ENCODE peak calls at places on chromosomes 7 and 10, in seven cellular contexts. One of them, this sample, is unnamed.

GRCh38 chr7:128794020-128794419 is 2.3 kb downstream of the CCDC136 start:
- DNase-seq in EL: no peak
- DNase-seq in coronary artery: no peak
- DNase-seq in fibroblast of pulmonary artery: no peak
- DNase-seq in head of caudate nucleus: no peak
- DNase-seq in C1 segment of cervical spinal cord: no peak
- DNase-seq in astrocyte of the spinal cord: no peak
- DNase-seq in this sample: no peak

GRCh38 chr7:69182596-69183467 is 415.4 kb upstream of the AUTS2 start:
- DNase-seq in EL: no peak
- DNase-seq in coronary artery: no peak
- DNase-seq in fibroblast of pulmonary artery: no peak
- DNase-seq in head of caudate nucleus: no peak
- DNase-seq in C1 segment of cervical spinal cord: no peak
- DNase-seq in astrocyte of the spinal cord: no peak
- DNase-seq in this sample: no peak

GRCh38 chr7:8442814-8443304 is 9.4 kb downstream of the NXPH1 start:
- DNase-seq in EL: no peak
- DNase-seq in coronary artery: no peak
- DNase-seq in fibroblast of pulmonary artery: peak
- DNase-seq in head of caudate nucleus: peak
- DNase-seq in C1 segment of cervical spinal cord: no peak
- DNase-seq in astrocyte of the spinal cord: peak
- DNase-seq in this sample: no peak

GRCh38 chr7:26329520-26330269 is 38.0 kb downstream of the SNX10 start:
- DNase-seq in EL: no peak
- DNase-seq in coronary artery: no peak
- DNase-seq in fibroblast of pulmonary artery: no peak
- DNase-seq in head of caudate nucleus: no peak
- DNase-seq in C1 segment of cervical spinal cord: no peak
- DNase-seq in astrocyte of the spinal cord: no peak
- DNase-seq in this sample: no peak

GRCh38 chr7:130154501-130155317 is 50.5 kb downstream of the TMEM209 start:
- DNase-seq in EL: no peak
- DNase-seq in coronary artery: no peak
- DNase-seq in fibroblast of pulmonary artery: no peak
- DNase-seq in head of caudate nucleus: peak
- DNase-seq in C1 segment of cervical spinal cord: no peak
- DNase-seq in astrocyte of the spinal cord: no peak
- DNase-seq in this sample: no peak

GRCh38 chr10:132113206-132113605 is 47.5 kb downstream of the JAKMIP3 start:
- DNase-seq in EL: no peak
- DNase-seq in coronary artery: no peak
- DNase-seq in fibroblast of pulmonary artery: no peak
- DNase-seq in head of caudate nucleus: peak
- DNase-seq in C1 segment of cervical spinal cord: no peak
- DNase-seq in astrocyte of the spinal cord: no peak
- DNase-seq in this sample: no peak

GRCh38 chr7:84746347-84746746 is 440.5 kb downstream of the SEMA3D start:
- DNase-seq in EL: no peak
- DNase-seq in coronary artery: no peak
- DNase-seq in fibroblast of pulmonary artery: peak
- DNase-seq in head of caudate nucleus: no peak
- DNase-seq in C1 segment of cervical spinal cord: no peak
- DNase-seq in astrocyte of the spinal cord: no peak
- DNase-seq in this sample: no peak

GRCh38 chr10:99976886-99977391 is 32.8 kb downstream of the DNMBP start:
- DNase-seq in EL: peak
- DNase-seq in coronary artery: no peak
- DNase-seq in fibroblast of pulmonary artery: peak
- DNase-seq in head of caudate nucleus: no peak
- DNase-seq in C1 segment of cervical spinal cord: no peak
- DNase-seq in astrocyte of the spinal cord: peak
- DNase-seq in this sample: peak

GRCh38 chr7:2106506-2106905 is 126.2 kb downstream of the MAD1L1 start:
- DNase-seq in EL: no peak
- DNase-seq in coronary artery: no peak
- DNase-seq in fibroblast of pulmonary artery: no peak
- DNase-seq in head of caudate nucleus: no peak
- DNase-seq in C1 segment of cervical spinal cord: no peak
- DNase-seq in astrocyte of the spinal cord: no peak
- DNase-seq in this sample: no peak

GRCh38 chr10:6995846-6996245 is 415.0 kb downstream of the SFMBT2 start:
- DNase-seq in EL: peak
- DNase-seq in coronary artery: no peak
- DNase-seq in fibroblast of pulmonary artery: peak
- DNase-seq in head of caudate nucleus: no peak
- DNase-seq in C1 segment of cervical spinal cord: no peak
- DNase-seq in astrocyte of the spinal cord: no peak
- DNase-seq in this sample: peak

GRCh38 chr10:79336739-79337138 is 10.5 kb upstream of the PPIF start:
- DNase-seq in EL: no peak
- DNase-seq in coronary artery: no peak
- DNase-seq in fibroblast of pulmonary artery: no peak
- DNase-seq in head of caudate nucleus: no peak
- DNase-seq in C1 segment of cervical spinal cord: no peak
- DNase-seq in astrocyte of the spinal cord: peak
- DNase-seq in this sample: no peak